ENCODE peak calls at places on chromosomes 4 and X, in four cellular contexts. K is adipocyte; X is CD4-positive, alpha-beta memory T cell; T is mesendoderm. J is an unnamed sample.

GRCh38 chr4:75169020-75169814 is 236.3 kb downstream of the PARM1 start:
- DNase-seq in X (no peak), K (no peak), T (no peak), J (no peak)

GRCh38 chrX:151386838-151387459 is 10.1 kb upstream of the VMA21 start:
- DNase-seq in X (no peak), K (peak; percentile 40), T (no peak), J (no peak)

GRCh38 chr4:173990126-173990878 is 293.2 kb downstream of the FBXO8 start:
- DNase-seq in T (peak; percentile 70), K (peak; percentile 84), X (no peak), J (no peak)

GRCh38 chrX:39950035-39950688 is 147.6 kb downstream of the BCOR start:
- DNase-seq in K (no peak), X (no peak), T (peak; percentile 51), J (no peak)

GRCh38 chr4:122762520-122762919 is 30.0 kb downstream of the BBS12 start:
- DNase-seq in K (no peak), X (peak; percentile 20), T (no peak), J (peak; percentile 9)

GRCh38 chr4:47053485-47053884 is 22.1 kb downstream of the GABRB1 start:
- DNase-seq in T (no peak), X (no peak), K (no peak), J (no peak)

GRCh38 chr4:183905081-183905592 is at the start of gene STOX2:
- DNase-seq in T (peak; percentile 93), K (peak; percentile 27), X (no peak), J (no peak)

GRCh38 chrX:134908235-134908834 is 82.5 kb upstream of the SMIM10 start:
- DNase-seq in X (peak; percentile 24), K (peak; percentile 15), T (peak; percentile 6), J (no peak)

GRCh38 chr4:95086532-95086931 is 328.8 kb downstream of the BMPR1B start:
- DNase-seq in T (no peak), K (no peak), X (no peak), J (no peak)

GRCh38 chr4:151310124-151310728 is 15.2 kb downstream of the SH3D19 start:
- DNase-seq in K (no peak), X (no peak), T (no peak), J (no peak)

GRCh38 chr4:153521467-153521866 is 55.3 kb downstream of the TMEM131L start:
- DNase-seq in K (no peak), X (peak; percentile 30), T (no peak), J (no peak)
- H3K4me3 ChIP-seq in K (no peak overlapping the region), X (peak overlapping the region; percentile 41), T (no peak overlapping the region), J (peak overlapping the region; percentile 21)

GRCh38 chrX:68681443-68681941 is 34.0 kb downstream of the STARD8 start:
- DNase-seq in X (no peak), T (no peak), K (no peak), J (no peak)
- H3K4me1 ChIP-seq in X (no peaks in the 10 kb centered on the region), T (peaks cover 2% of the 10 kb centered on the region), K (peaks cover 10% of the 10 kb centered on the region), J (no peaks in the 10 kb centered on the region)

GRCh38 chrX:100964362-100964761 is 5.1 kb upstream of the ARL13A start:
- DNase-seq in T (no peak), K (no peak), X (no peak), J (no peak)

GRCh38 chrX:100973411-100973810 is 3.9 kb downstream of the ARL13A start:
- DNase-seq in X (no peak), T (no peak), K (peak; percentile 10), J (no peak)

GRCh38 chrX:100969936-100970335 is 428 bp downstream of the ARL13A start:
- DNase-seq in K (no peak), X (no peak), T (no peak), J (no peak)

GRCh38 chrX:100975212-100975611 is 5.7 kb downstream of the ARL13A start:
- DNase-seq in X (no peak), K (no peak), T (no peak), J (no peak)

DNA sequence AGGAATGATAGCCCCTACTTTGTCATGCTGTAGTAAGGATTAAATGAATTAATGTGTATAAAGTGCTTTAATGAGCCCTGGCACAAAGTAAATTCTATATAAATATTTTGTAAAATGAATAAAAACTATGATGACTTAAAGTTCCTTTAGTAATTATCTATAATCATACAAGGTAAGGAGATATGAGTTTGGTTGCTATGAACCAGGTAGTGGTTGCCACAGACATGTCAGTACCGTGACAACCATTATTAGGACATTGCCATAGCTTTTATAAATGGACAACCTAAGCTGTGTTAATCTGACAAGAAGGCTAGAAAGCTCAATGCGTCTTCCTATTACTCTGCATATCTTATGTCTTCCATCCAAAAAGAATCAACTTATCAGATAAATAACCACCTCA is at the start of gene ARL13A:
- DNase-seq in X (no peak), T (no peak), K (no peak), J (no peak)
- H3K4me3 ChIP-seq in X (no peak within 1 kb of the TSS), T (no peak within 1 kb of the TSS), K (no peak within 1 kb of the TSS), J (no peak within 1 kb of the TSS)

GRCh38 chr4:76197971-76198410 is 15.6 kb downstream of the SCARB2 start:
- DNase-seq in K (peak; percentile 74), X (no peak), T (no peak), J (no peak)

GRCh38 chr4:76194325-76194724 is 19.3 kb downstream of the SCARB2 start:
- DNase-seq in X (no peak), T (no peak), K (peak; percentile 95), J (no peak)

GRCh38 chr4:76192221-76192620 is 21.4 kb downstream of the SCARB2 start:
- DNase-seq in K (no peak), T (no peak), X (no peak), J (no peak)

GRCh38 chr4:76197001-76197743 is 16.5 kb downstream of the SCARB2 start:
- DNase-seq in K (peak; percentile 34), X (no peak), T (no peak), J (no peak)

DNA sequence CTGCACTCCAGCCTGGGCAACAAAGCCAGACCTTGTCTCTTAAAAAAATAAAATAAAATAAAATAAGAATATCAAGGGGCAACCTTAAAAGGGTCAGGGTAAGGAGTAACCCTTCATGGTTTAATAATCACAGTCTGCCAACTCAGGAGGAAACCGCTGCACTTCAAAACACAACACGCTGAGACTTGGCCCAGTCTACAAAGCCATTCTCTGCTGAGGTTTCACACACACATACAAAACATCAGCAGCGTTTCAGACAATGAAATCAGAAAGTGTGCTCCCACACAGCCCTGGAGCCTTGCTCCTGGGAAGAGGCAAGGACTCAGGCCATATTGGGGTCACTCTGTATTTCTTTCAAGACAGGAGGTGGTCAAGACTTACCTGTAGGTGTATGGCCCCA is 18.3 kb downstream of the SCARB2 start:
- DNase-seq in X (no peak), K (no peak), T (no peak), J (no peak)
- H3K4me1 ChIP-seq in X (peaks cover 21% of the 10 kb centered on the region), K (peaks cover 88% of the 10 kb centered on the region), T (no peaks in the 10 kb centered on the region), J (peaks cover 34% of the 10 kb centered on the region)

DNA sequence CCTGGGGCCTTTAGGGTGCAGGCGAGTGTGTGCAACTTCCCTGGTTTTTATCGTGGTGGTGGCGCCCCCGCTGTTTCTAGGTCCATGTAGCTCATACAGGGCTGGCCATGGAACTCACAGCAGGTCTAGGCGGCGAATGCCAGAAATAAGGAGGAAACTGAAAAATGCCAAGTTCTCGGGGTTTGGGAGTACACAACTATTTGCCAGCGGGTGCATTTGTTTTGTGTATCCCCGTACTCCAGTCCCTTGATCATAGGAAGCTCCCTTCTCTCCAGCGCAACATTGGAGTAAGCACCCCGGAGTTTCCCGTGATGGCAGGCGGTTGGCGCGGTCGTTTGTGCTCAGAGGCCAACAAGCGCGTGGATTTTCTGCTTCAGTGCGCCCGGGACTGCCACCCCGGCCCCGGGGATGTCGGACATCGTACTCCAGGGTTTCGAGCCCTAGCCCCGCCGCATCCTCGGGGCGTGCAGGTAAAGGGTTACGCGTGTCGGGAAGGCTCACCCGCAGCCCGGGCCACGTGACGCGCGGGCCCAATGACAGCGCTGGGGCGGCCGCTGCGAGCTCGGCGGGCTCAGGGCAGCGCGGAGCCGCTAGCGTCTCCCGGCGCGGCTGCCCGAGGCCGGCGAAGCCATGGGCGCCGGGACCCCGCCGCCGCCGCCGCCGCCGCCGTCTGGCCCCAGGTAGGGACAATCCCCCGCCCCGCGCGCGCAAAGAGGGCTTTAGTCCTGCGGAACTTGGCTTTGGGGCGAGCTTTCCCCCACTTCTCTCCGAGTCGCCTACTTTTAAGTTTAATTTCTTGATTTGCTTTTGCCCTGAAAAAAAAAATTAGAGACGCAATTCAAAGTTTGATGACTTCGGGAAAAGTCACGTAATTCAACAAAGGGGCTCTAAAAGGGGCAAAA is 209.1 kb downstream of the NWD2 start:
- DNase-seq in K (peak; percentile 41), T (peak; percentile 75), X (peak; percentile 22), J (peak; percentile 39)
- H3K4me3 ChIP-seq in K (peak overlapping the region; percentile 75), T (peak overlapping the region; percentile 18), X (peak overlapping the region; percentile 41), J (peak overlapping the region; percentile 49)

GRCh38 chr4:102815981-102816380 is 11.4 kb downstream of the UBE2D3 start:
- DNase-seq in X (no peak), T (peak; percentile 24), K (peak; percentile 59), J (no peak)
- H3K4me1 ChIP-seq in X (peaks cover 98% of the 10 kb centered on the region), T (no peaks in the 10 kb centered on the region), K (peaks cover 81% of the 10 kb centered on the region), J (peaks cover 97% of the 10 kb centered on the region)